ENCODE peak calls at places on chromosome 16, in six cellular contexts. One of them, this sample, is unnamed.

GRCh38 chr16:11361043-11361442 is 15.8 kb downstream of the RMI2 start:
- DNase-seq in CD4-positive, alpha-beta T cell: no peak
- DNase-seq in heart right ventricle: no peak
- DNase-seq in cardiac muscle cell: no peak
- DNase-seq in ovary: no peak
- DNase-seq in sigmoid colon: no peak
- DNase-seq in this sample: no peak

GRCh38 chr16:74073471-74073870 is 223.1 kb upstream of the PSMD7 start:
- DNase-seq in heart right ventricle: no peak
- DNase-seq in cardiac muscle cell: no peak
- DNase-seq in sigmoid colon: no peak
- DNase-seq in CD4-positive, alpha-beta T cell: no peak
- DNase-seq in ovary: no peak
- DNase-seq in this sample: no peak

GRCh38 chr16:48321307-48322036 is 63.7 kb downstream of the SIAH1 start:
- DNase-seq in ovary: no peak
- DNase-seq in heart right ventricle: no peak
- DNase-seq in sigmoid colon: no peak
- DNase-seq in cardiac muscle cell: no peak
- DNase-seq in CD4-positive, alpha-beta T cell: no peak
- DNase-seq in this sample: no peak

GRCh38 chr16:89564476-89565255 is 4.2 kb downstream of the RPL13 start:
- DNase-seq in CD4-positive, alpha-beta T cell: no peak
- DNase-seq in ovary: no peak
- DNase-seq in heart right ventricle: no peak
- DNase-seq in sigmoid colon: no peak
- DNase-seq in cardiac muscle cell: peak; percentile 32
- DNase-seq in this sample: peak; percentile 65

GRCh38 chr16:87528690-87529579 is 36.1 kb upstream of the ZCCHC14 start:
- DNase-seq in ovary: no peak
- DNase-seq in sigmoid colon: no peak
- DNase-seq in CD4-positive, alpha-beta T cell: no peak
- DNase-seq in cardiac muscle cell: no peak
- DNase-seq in heart right ventricle: no peak
- DNase-seq in this sample: no peak

GRCh38 chr16:70793851-70794502 is 7.0 kb downstream of the VAC14 start:
- DNase-seq in heart right ventricle: no peak
- DNase-seq in sigmoid colon: no peak
- DNase-seq in CD4-positive, alpha-beta T cell: no peak
- DNase-seq in ovary: no peak
- DNase-seq in cardiac muscle cell: no peak
- DNase-seq in this sample: no peak

GRCh38 chr16:11793840-11794239 is 3.2 kb downstream of the ZC3H7A start:
- DNase-seq in cardiac muscle cell: no peak
- DNase-seq in sigmoid colon: no peak
- DNase-seq in CD4-positive, alpha-beta T cell: no peak
- DNase-seq in heart right ventricle: peak; percentile 26
- DNase-seq in ovary: no peak
- DNase-seq in this sample: no peak

GRCh38 chr16:73037331-73037745 is 10.6 kb downstream of the ZFHX3 start:
- DNase-seq in heart right ventricle: no peak
- DNase-seq in ovary: no peak
- DNase-seq in cardiac muscle cell: peak; percentile 90
- DNase-seq in CD4-positive, alpha-beta T cell: no peak
- DNase-seq in sigmoid colon: peak; percentile 87
- DNase-seq in this sample: no peak

GRCh38 chr16:20704281-20704680 is 6.8 kb upstream of the ACSM1 start:
- DNase-seq in heart right ventricle: no peak
- DNase-seq in CD4-positive, alpha-beta T cell: no peak
- DNase-seq in ovary: no peak
- DNase-seq in sigmoid colon: no peak
- DNase-seq in cardiac muscle cell: no peak
- DNase-seq in this sample: no peak

GRCh38 chr16:24609740-24610420 is 70.5 kb downstream of the RBBP6 start:
- DNase-seq in sigmoid colon: peak; percentile 88
- DNase-seq in heart right ventricle: peak; percentile 33
- DNase-seq in ovary: peak; percentile 54
- DNase-seq in CD4-positive, alpha-beta T cell: no peak
- DNase-seq in cardiac muscle cell: peak; percentile 83
- DNase-seq in this sample: peak; percentile 85

GRCh38 chr16:4500283-4500682 is 24.1 kb downstream of the HMOX2 start:
- DNase-seq in ovary: no peak
- DNase-seq in heart right ventricle: no peak
- DNase-seq in cardiac muscle cell: peak; percentile 47
- DNase-seq in CD4-positive, alpha-beta T cell: no peak
- DNase-seq in sigmoid colon: no peak
- DNase-seq in this sample: no peak

GRCh38 chr16:57698812-57699405 is 4.3 kb downstream of the DRC7 start:
- DNase-seq in cardiac muscle cell: no peak
- DNase-seq in heart right ventricle: no peak
- DNase-seq in sigmoid colon: peak; percentile 62
- DNase-seq in CD4-positive, alpha-beta T cell: no peak
- DNase-seq in ovary: no peak
- DNase-seq in this sample: no peak

GRCh38 chr16:46658925-46659324 is 30.1 kb downstream of the VPS35 start:
- DNase-seq in heart right ventricle: no peak
- DNase-seq in sigmoid colon: no peak
- DNase-seq in cardiac muscle cell: peak; percentile 10
- DNase-seq in CD4-positive, alpha-beta T cell: no peak
- DNase-seq in ovary: no peak
- DNase-seq in this sample: no peak

GRCh38 chr16:81780350-81780749 is 1.3 kb downstream of the PLCG2 start:
- DNase-seq in CD4-positive, alpha-beta T cell: no peak
- DNase-seq in ovary: no peak
- DNase-seq in heart right ventricle: no peak
- DNase-seq in sigmoid colon: no peak
- DNase-seq in cardiac muscle cell: no peak
- DNase-seq in this sample: no peak

GRCh38 chr16:53094013-53094630 is 39.3 kb downstream of the CHD9 start:
- DNase-seq in sigmoid colon: peak; percentile 82
- DNase-seq in cardiac muscle cell: peak; percentile 34
- DNase-seq in heart right ventricle: peak; percentile 61
- DNase-seq in CD4-positive, alpha-beta T cell: no peak
- DNase-seq in ovary: no peak
- DNase-seq in this sample: peak; percentile 89

GRCh38 chr16:1188781-1189189 is 35.9 kb downstream of the CACNA1H start:
- DNase-seq in heart right ventricle: peak; percentile 56
- DNase-seq in CD4-positive, alpha-beta T cell: peak; percentile 49
- DNase-seq in ovary: peak; percentile 77
- DNase-seq in cardiac muscle cell: peak; percentile 87
- DNase-seq in sigmoid colon: peak; percentile 82
- DNase-seq in this sample: no peak

GRCh38 chr16:50802000-50802399 is 60.1 kb downstream of the CYLD start:
- DNase-seq in sigmoid colon: no peak
- DNase-seq in heart right ventricle: no peak
- DNase-seq in cardiac muscle cell: no peak
- DNase-seq in CD4-positive, alpha-beta T cell: no peak
- DNase-seq in ovary: no peak
- DNase-seq in this sample: no peak

GRCh38 chr16:53817117-53817516 is 113.2 kb downstream of the FTO start:
- DNase-seq in ovary: no peak
- DNase-seq in cardiac muscle cell: no peak
- DNase-seq in heart right ventricle: no peak
- DNase-seq in CD4-positive, alpha-beta T cell: no peak
- DNase-seq in sigmoid colon: no peak
- DNase-seq in this sample: no peak

GRCh38 chr16:87335968-87336849 is 19.0 kb upstream of the C16orf95 start:
- DNase-seq in sigmoid colon: no peak
- DNase-seq in CD4-positive, alpha-beta T cell: no peak
- DNase-seq in cardiac muscle cell: no peak
- DNase-seq in ovary: no peak
- DNase-seq in heart right ventricle: no peak
- DNase-seq in this sample: peak; percentile 65

GRCh38 chr16:75019586-75019985 is 20.8 kb downstream of the ZNRF1 start:
- DNase-seq in sigmoid colon: no peak
- DNase-seq in CD4-positive, alpha-beta T cell: no peak
- DNase-seq in cardiac muscle cell: no peak
- DNase-seq in ovary: no peak
- DNase-seq in heart right ventricle: no peak
- DNase-seq in this sample: no peak

GRCh38 chr16:57648125-57648524 is 19.7 kb downstream of the ADGRG1 start:
- DNase-seq in cardiac muscle cell: no peak
- DNase-seq in heart right ventricle: no peak
- DNase-seq in ovary: no peak
- DNase-seq in CD4-positive, alpha-beta T cell: no peak
- DNase-seq in sigmoid colon: no peak
- DNase-seq in this sample: no peak

GRCh38 chr16:1065466-1066128 is 7.0 kb upstream of the SSTR5 start:
- DNase-seq in sigmoid colon: no peak
- DNase-seq in heart right ventricle: no peak
- DNase-seq in cardiac muscle cell: no peak
- DNase-seq in CD4-positive, alpha-beta T cell: no peak
- DNase-seq in ovary: no peak
- DNase-seq in this sample: no peak

GRCh38 chr16:78599271-78599670 is 499.8 kb downstream of the WWOX start:
- DNase-seq in cardiac muscle cell: no peak
- DNase-seq in CD4-positive, alpha-beta T cell: no peak
- DNase-seq in heart right ventricle: no peak
- DNase-seq in sigmoid colon: no peak
- DNase-seq in ovary: no peak
- DNase-seq in this sample: no peak

GRCh38 chr16:89176717-89177116 is 5.2 kb downstream of the CDH15 start:
- DNase-seq in heart right ventricle: no peak
- DNase-seq in CD4-positive, alpha-beta T cell: no peak
- DNase-seq in ovary: no peak
- DNase-seq in cardiac muscle cell: no peak
- DNase-seq in sigmoid colon: no peak
- DNase-seq in this sample: no peak

GRCh38 chr16:66549284-66550131 is at the start of gene TK2:
- DNase-seq in sigmoid colon: peak; percentile 80
- DNase-seq in ovary: peak; percentile 83
- DNase-seq in heart right ventricle: peak; percentile 79
- DNase-seq in cardiac muscle cell: peak; percentile 78
- DNase-seq in CD4-positive, alpha-beta T cell: peak; percentile 56
- DNase-seq in this sample: peak; percentile 89

GRCh38 chr16:70737377-70738082 is 51.7 kb upstream of the MTSS2 start:
- DNase-seq in ovary: peak; percentile 71
- DNase-seq in cardiac muscle cell: peak; percentile 47
- DNase-seq in heart right ventricle: peak; percentile 76
- DNase-seq in CD4-positive, alpha-beta T cell: peak; percentile 62
- DNase-seq in sigmoid colon: peak; percentile 91
- DNase-seq in this sample: no peak

GRCh38 chr16:1158456-1159324 is 5.8 kb downstream of the CACNA1H start:
- DNase-seq in heart right ventricle: peak; percentile 84
- DNase-seq in ovary: peak; percentile 92
- DNase-seq in CD4-positive, alpha-beta T cell: no peak
- DNase-seq in cardiac muscle cell: no peak
- DNase-seq in sigmoid colon: peak; percentile 95
- DNase-seq in this sample: peak; percentile 93

GRCh38 chr16:13969711-13970110 is 49.8 kb downstream of the ERCC4 start:
- DNase-seq in cardiac muscle cell: no peak
- DNase-seq in CD4-positive, alpha-beta T cell: no peak
- DNase-seq in sigmoid colon: no peak
- DNase-seq in heart right ventricle: no peak
- DNase-seq in ovary: no peak
- DNase-seq in this sample: no peak

GRCh38 chr16:3375680-3376079 is 20.0 kb downstream of the OR2C1 start:
- DNase-seq in ovary: no peak
- DNase-seq in heart right ventricle: no peak
- DNase-seq in sigmoid colon: no peak
- DNase-seq in CD4-positive, alpha-beta T cell: no peak
- DNase-seq in cardiac muscle cell: no peak
- DNase-seq in this sample: no peak
- H3K9me3 ChIP-seq in ovary: peaks cover 25% of the 10 kb centered on the region
- H3K9me3 ChIP-seq in heart right ventricle: peaks cover 33% of the 10 kb centered on the region
- H3K9me3 ChIP-seq in sigmoid colon: peaks cover 47% of the 10 kb centered on the region
- H3K9me3 ChIP-seq in CD4-positive, alpha-beta T cell: peaks cover 63% of the 10 kb centered on the region
- H3K9me3 ChIP-seq in cardiac muscle cell: peaks cover 3% of the 10 kb centered on the region
- H3K9me3 ChIP-seq in this sample: peaks cover 6% of the 10 kb centered on the region

DNA sequence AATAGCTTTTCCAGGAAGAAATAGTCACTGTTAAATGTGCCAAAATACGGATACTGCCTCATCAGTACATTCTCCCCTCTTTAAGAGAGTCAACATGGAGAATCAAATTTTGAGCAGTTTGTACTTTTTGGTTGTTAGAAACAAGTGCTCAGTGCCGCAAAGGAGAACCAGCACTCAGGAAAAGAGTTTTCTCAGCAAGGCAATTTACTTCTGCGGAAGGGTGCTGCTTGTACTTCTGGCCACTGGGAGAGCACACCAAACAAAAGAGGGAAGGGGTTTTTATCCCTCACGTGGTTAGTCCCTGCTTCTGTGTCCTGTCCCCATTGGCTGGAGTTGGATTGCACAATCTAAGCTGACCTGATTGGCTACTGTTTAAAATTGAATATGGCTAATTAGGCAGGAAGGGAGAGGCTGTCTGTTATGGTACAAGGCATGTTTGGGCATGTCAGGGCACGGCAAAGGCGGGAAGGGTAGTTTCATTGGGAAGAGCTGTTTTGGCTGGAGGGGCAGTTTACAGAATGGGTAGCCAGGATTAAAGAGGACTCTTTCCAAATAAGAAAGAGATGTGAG is 499.3 kb downstream of the CDH13 start:
- DNase-seq in heart right ventricle: no peak
- DNase-seq in ovary: no peak
- DNase-seq in cardiac muscle cell: no peak
- DNase-seq in sigmoid colon: no peak
- DNase-seq in CD4-positive, alpha-beta T cell: no peak
- DNase-seq in this sample: no peak
- TF ChIP-seq CTCF in heart right ventricle: no peak
- TF ChIP-seq CTCF in ovary: no peak
- TF ChIP-seq CTCF in cardiac muscle cell: no peak
- TF ChIP-seq CTCF in sigmoid colon: no peak
- TF ChIP-seq CTCF in CD4-positive, alpha-beta T cell: no peak
- TF ChIP-seq CTCF in this sample: no peak

DNA sequence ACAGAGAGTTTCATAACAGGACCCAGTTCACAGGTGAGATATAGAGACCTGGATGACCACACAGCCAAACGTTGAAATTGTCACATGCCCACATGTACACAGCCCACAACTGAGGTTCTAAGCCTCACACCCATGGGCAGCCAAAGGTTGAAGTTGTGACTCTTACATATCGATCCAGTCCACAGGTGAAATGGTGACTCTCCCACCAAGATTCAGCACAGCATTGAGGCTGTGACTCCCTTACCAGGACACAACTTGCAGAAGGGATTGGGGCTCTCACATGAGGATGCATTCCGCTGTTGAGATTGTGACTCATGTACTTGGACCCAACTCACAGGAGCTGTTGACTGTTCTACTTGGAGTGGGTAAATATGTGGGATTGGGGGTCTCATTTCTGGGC is 1836.4 kb downstream of the TP53TG3F start:
- DNase-seq in cardiac muscle cell: no peak
- DNase-seq in CD4-positive, alpha-beta T cell: no peak
- DNase-seq in sigmoid colon: no peak
- DNase-seq in ovary: no peak
- DNase-seq in heart right ventricle: no peak
- DNase-seq in this sample: no peak
- H3K9me3 ChIP-seq in cardiac muscle cell: peaks cover 3% of the 10 kb centered on the region
- H3K9me3 ChIP-seq in CD4-positive, alpha-beta T cell: no peaks in the 10 kb centered on the region
- H3K9me3 ChIP-seq in sigmoid colon: no peaks in the 10 kb centered on the region
- H3K9me3 ChIP-seq in ovary: no peaks in the 10 kb centered on the region
- H3K9me3 ChIP-seq in heart right ventricle: no peaks in the 10 kb centered on the region
- H3K9me3 ChIP-seq in this sample: no peaks in the 10 kb centered on the region

GRCh38 chr16:2205104-2205966 is at the start of gene MLST8:
- DNase-seq in CD4-positive, alpha-beta T cell: peak; percentile 92
- DNase-seq in ovary: peak; percentile 91
- DNase-seq in sigmoid colon: peak; percentile 94
- DNase-seq in heart right ventricle: peak; percentile 91
- DNase-seq in cardiac muscle cell: peak; percentile 91
- DNase-seq in this sample: peak; percentile 96
- TF ChIP-seq CTCF in CD4-positive, alpha-beta T cell: peak; percentile 26
- TF ChIP-seq CTCF in ovary: peak; percentile 25
- TF ChIP-seq CTCF in sigmoid colon: no peak
- TF ChIP-seq CTCF in heart right ventricle: peak; percentile 24
- TF ChIP-seq CTCF in cardiac muscle cell: peak; percentile 29
- TF ChIP-seq CTCF in this sample: no peak